ENCODE peak calls at places on chromosomes 11 and 22, in six cellular contexts. W, V, M, D, B and F are unnamed samples.

GRCh38 chr22:23365961-23366360 is 185.7 kb downstream of the BCR start:
- DNase-seq in D (no peak), W (no peak), M (no peak), B (no peak), V (no peak), F (no peak)

GRCh38 chr11:24509114-24509513 is 12.3 kb downstream of the LUZP2 start:
- DNase-seq in M (no peak), D (no peak), B (no peak), V (no peak), W (no peak), F (no peak)

GRCh38 chr11:107929611-107930200 is 1.5 kb downstream of the RAB39A start:
- DNase-seq in D (no peak), M (no peak), W (no peak), B (no peak), V (peak), F (no peak)

GRCh38 chr11:45896392-45897068 is 10.5 kb downstream of the FREY1 start:
- DNase-seq in M (no peak), W (peak), D (no peak), V (no peak), B (no peak), F (no peak)

GRCh38 chr11:76048763-76049162 is 157.5 kb downstream of the WNT11 start:
- DNase-seq in W (no peak), M (no peak), V (peak), D (no peak), B (no peak), F (no peak)

GRCh38 chr11:8098879-8099278 is 17.9 kb downstream of the TUB start:
- DNase-seq in V (no peak), B (no peak), M (peak), D (no peak), W (no peak), F (no peak)

GRCh38 chr22:43446881-43447280 is 35.1 kb downstream of the MPPED1 start:
- DNase-seq in D (no peak), B (no peak), W (peak), V (no peak), M (no peak), F (no peak)

GRCh38 chr11:43718373-43718772 is 37.8 kb downstream of the HSD17B12 start:
- DNase-seq in V (no peak), W (no peak), B (no peak), D (no peak), M (no peak), F (no peak)

GRCh38 chr11:35082322-35083180 is 56.4 kb upstream of the CD44 start:
- DNase-seq in V (peak), B (peak), M (peak), W (no peak), D (peak), F (peak)

GRCh38 chr11:119547511-119547910 is 124.5 kb upstream of the THY1 start:
- DNase-seq in B (no peak), W (no peak), V (no peak), D (no peak), M (no peak), F (no peak)

GRCh38 chr22:22450343-22450839 is 58.2 kb downstream of the ZNF280B start:
- DNase-seq in W (peak), B (no peak), V (peak), M (no peak), D (no peak), F (peak)

GRCh38 chr22:20584872-20585639 is 77.6 kb downstream of the MED15 start:
- DNase-seq in D (no peak), B (no peak), V (no peak), M (no peak), W (no peak), F (no peak)

GRCh38 chr11:88348870-88349269 is 11.3 kb upstream of the CTSC start:
- DNase-seq in D (no peak), V (no peak), W (no peak), M (no peak), B (no peak), F (no peak)

GRCh38 chr11:69449320-69450063 is 32.0 kb upstream of the LINC01488 start:
- DNase-seq in D (no peak), W (no peak), V (no peak), B (no peak), M (no peak), F (no peak)

GRCh38 chr22:20065896-20066616 is 14.0 kb upstream of the DGCR8 start:
- DNase-seq in V (no peak), B (no peak), W (no peak), M (no peak), D (no peak), F (no peak)

GRCh38 chr11:123741159-123741951 is at the start of gene ZNF202:
- DNase-seq in D (peak), B (peak), V (peak), M (peak), W (peak), F (peak)

GRCh38 chr11:6968816-6969215 is 42.6 kb downstream of the ZNF215 start:
- DNase-seq in V (no peak), D (no peak), W (no peak), M (no peak), B (no peak), F (no peak)

GRCh38 chr11:64762916-64763803 is 3.4 kb upstream of the PYGM start:
- DNase-seq in V (no peak), M (peak), D (peak), B (no peak), W (no peak), F (no peak)

GRCh38 chr11:2209900-2210321 is 38.3 kb upstream of the TH start:
- DNase-seq in D (no peak), B (no peak), M (peak), V (no peak), W (no peak), F (no peak)

GRCh38 chr11:17387811-17388210 is 648 bp downstream of the KCNJ11 start:
- DNase-seq in D (no peak), W (no peak), M (no peak), B (no peak), V (no peak), F (no peak)

GRCh38 chr11:17601206-17602075 is 54.4 kb downstream of the OTOG start:
- DNase-seq in W (no peak), D (no peak), V (no peak), B (no peak), M (peak), F (no peak)

GRCh38 chr22:20111045-20111688 is 4.7 kb upstream of the RANBP1 start:
- DNase-seq in M (no peak), B (no peak), W (peak), D (peak), V (no peak), F (no peak)

GRCh38 chr22:30328466-30329049 is 1.8 kb upstream of the TBC1D10A start:
- DNase-seq in B (no peak), W (no peak), V (no peak), D (peak), M (no peak), F (no peak)

GRCh38 chr11:31325162-31325561 is 44.4 kb downstream of the DCDC1 start:
- DNase-seq in B (no peak), V (no peak), D (peak), W (no peak), M (no peak), F (no peak)